ENCODE peak calls at places on chromosomes 2 and 18, in four cellular contexts. I, A, R and V are unnamed samples.

GRCh38 chr2:172270278-172271079 is 156.9 kb upstream of the ITGA6 start:
- DNase-seq in A (peak), I (peak), R (no peak), V (peak)

GRCh38 chr2:154900963-154901517 is 202.5 kb downstream of the KCNJ3 start:
- DNase-seq in R (no peak), A (no peak), I (no peak), V (no peak)

GRCh38 chr2:41722668-41723369 is 325.0 kb upstream of the PKDCC start:
- DNase-seq in R (no peak), I (no peak), A (no peak), V (no peak)

GRCh38 chr18:79317718-79318117 is 78.0 kb upstream of the NFATC1 start:
- DNase-seq in I (no peak), R (no peak), A (no peak), V (no peak)

GRCh38 chr2:172571245-172571644 is 15.4 kb downstream of the PDK1 start:
- DNase-seq in I (no peak), R (no peak), A (no peak), V (no peak)

GRCh38 chr2:55489467-55490062 is 30.0 kb upstream of the CFAP36 start:
- DNase-seq in A (no peak), I (no peak), R (no peak), V (no peak)

GRCh38 chr2:15747698-15748471 is 156.2 kb downstream of the DDX1 start:
- DNase-seq in R (peak), I (peak), A (no peak), V (no peak)

GRCh38 chr2:133532919-133533318 is 35.3 kb downstream of the NCKAP5 start:
- DNase-seq in A (no peak), R (no peak), I (no peak), V (no peak)

GRCh38 chr18:62566199-62566598 is 43.4 kb downstream of the ZCCHC2 start:
- DNase-seq in I (peak), R (peak), A (no peak), V (no peak)

GRCh38 chr2:69250981-69251380 is 136.0 kb downstream of the GFPT1 start:
- DNase-seq in R (no peak), A (no peak), I (no peak), V (no peak)

GRCh38 chr18:50356036-50356945 is 18.6 kb upstream of the SKA1 start:
- DNase-seq in A (no peak), R (peak), I (no peak), V (no peak)

GRCh38 chr2:126876631-126877030 is 22.1 kb upstream of the TEX51 start:
- DNase-seq in I (no peak), R (no peak), A (no peak), V (no peak)

GRCh38 chr2:40371525-40372277 is 80.2 kb downstream of the SLC8A1 start:
- DNase-seq in R (peak), A (no peak), I (peak), V (no peak)

GRCh38 chr2:12045864-12046291 is 299.4 kb downstream of the LPIN1 start:
- DNase-seq in R (no peak), A (no peak), I (no peak), V (no peak)

GRCh38 chr2:12047761-12048160 is 301.3 kb downstream of the LPIN1 start:
- DNase-seq in I (no peak), R (no peak), A (no peak), V (no peak)

GRCh38 chr2:12046641-12047040 is 300.2 kb downstream of the LPIN1 start:
- DNase-seq in A (no peak), R (no peak), I (no peak), V (no peak)

GRCh38 chr2:12043131-12043530 is 296.7 kb downstream of the LPIN1 start:
- DNase-seq in R (no peak), A (no peak), I (no peak), V (no peak)

GRCh38 chr2:12044857-12045256 is 298.4 kb downstream of the LPIN1 start:
- DNase-seq in R (no peak), I (no peak), A (no peak), V (no peak)
- H3K4me3 ChIP-seq in R (no peak), I (no peak), A (no peak), V (no peak)

GRCh38 chr2:128549646-128550260 is 231.1 kb upstream of the HS6ST1 start:
- DNase-seq in A (no peak), I (no peak), R (no peak), V (no peak)
- H3K4me3 ChIP-seq in A (no peak), I (no peak), R (no peak), V (no peak)

GRCh38 chr18:58095655-58096054 is 51.6 kb downstream of the NEDD4L start:
- DNase-seq in R (no peak), I (no peak), A (no peak), V (no peak)

GRCh38 chr18:58095251-58095650 is 51.2 kb downstream of the NEDD4L start:
- DNase-seq in A (no peak), I (peak), R (no peak), V (no peak)

GRCh38 chr18:58091099-58091611 is 47.1 kb downstream of the NEDD4L start:
- DNase-seq in I (no peak), R (no peak), A (peak), V (no peak)

GRCh38 chr18:58096658-58097057 is 52.6 kb downstream of the NEDD4L start:
- DNase-seq in A (no peak), R (no peak), I (no peak), V (no peak)

GRCh38 chr18:58093311-58093790 is 49.3 kb downstream of the NEDD4L start:
- DNase-seq in A (no peak), R (no peak), I (no peak), V (no peak)
- H3K4me3 ChIP-seq in A (no peak), R (no peak), I (no peak), V (no peak)

GRCh38 chr2:112644155-112644932 is 1.4 kb upstream of the SLC20A1 start:
- DNase-seq in R (no peak), I (peak), A (no peak), V (no peak)
- H3K4me3 ChIP-seq in R (peak), I (peak), A (peak), V (peak)

DNA sequence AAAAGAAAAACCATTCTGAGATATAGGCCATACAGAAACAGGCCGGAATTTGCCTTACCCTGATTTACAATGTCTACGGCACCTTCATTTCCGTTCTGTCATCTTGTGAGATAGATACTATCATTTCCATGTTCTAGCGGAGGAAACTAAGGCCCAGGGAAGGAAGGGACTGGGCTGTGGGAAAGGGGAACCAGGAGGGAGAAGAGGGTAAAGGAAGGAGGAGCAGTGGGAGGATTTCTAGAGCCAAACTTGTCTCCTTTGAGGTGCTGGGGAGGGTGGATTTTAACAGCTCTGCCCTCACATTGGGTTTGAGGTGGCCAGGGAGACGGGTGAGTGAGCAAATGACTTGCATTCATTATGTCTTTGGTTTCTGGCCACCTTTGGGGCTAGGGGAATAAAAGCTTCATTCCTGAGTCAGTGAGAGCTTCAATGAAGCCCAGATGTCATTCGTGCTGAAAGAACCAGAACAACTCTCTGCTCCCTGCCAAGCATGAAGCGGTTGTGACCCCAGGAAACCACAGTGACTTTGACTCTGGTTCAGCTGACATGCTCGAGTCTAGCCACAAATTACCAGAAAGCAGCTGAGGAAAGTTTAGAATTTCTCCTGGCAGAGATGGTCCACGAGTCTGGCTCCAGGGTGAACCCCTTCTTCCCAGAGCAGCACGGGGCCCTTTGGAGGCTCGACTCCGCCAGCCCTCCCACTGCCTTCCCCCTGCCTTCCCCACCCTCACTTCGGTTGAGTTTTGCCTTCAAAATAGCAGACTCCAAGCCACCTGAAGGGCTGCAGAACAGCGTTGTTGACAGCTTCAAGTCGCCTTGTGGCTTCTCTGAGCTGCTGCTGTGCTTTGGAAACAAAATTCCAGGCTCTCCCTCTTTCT is 3.8 kb downstream of the ACTG2 start:
- DNase-seq in I (no peak), A (no peak), R (no peak), V (no peak)
- H3K4me3 ChIP-seq in I (no peak), A (no peak), R (no peak), V (no peak)

DNA sequence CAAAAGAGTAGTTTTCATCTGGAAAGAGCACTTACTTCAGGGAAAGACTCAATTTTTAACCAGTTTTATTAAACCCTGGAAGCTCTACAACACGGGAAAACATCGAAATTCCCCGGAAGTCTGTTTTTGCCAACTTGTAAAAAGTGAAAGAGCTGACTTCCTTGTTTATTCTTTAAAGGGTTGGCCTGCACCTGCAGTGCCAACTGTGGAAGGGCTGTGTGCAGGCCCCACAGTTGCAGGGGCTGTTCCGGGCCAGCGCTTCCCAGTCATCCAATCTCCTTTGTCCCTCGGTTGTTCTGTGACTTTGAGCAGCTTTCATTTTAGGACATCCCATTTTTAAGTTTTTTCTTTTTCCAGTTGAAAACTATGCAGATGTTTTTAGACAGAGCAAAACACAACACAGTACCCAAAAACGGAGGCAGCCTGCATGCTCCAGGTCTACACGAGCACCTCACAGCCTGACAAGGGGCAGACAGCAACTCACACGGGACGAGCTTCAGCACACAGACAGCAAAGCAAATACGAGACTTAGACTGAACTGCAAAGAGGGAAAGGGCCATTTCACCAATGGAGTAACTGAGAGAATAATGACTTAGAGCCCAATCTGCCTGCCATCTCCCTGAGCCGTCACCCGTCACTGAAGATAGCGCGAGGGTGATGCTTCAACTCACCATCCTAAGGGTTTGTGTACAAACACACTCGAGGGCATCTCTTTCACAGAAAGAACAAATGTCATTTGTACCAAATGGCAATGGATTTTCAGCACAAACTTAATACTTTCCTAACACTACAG is 70.6 kb downstream of the EMILIN2 start:
- DNase-seq in I (peak), R (no peak), A (no peak), V (no peak)
- H3K4me3 ChIP-seq in I (no peak), R (no peak), A (no peak), V (no peak)

GRCh38 chr2:101698419-101699190 is 1.1 kb downstream of the MAP4K4 start:
- DNase-seq in A (no peak), I (no peak), R (peak), V (peak)

GRCh38 chr2:101697794-101698418 is 399 bp downstream of the MAP4K4 start:
- DNase-seq in A (peak), I (peak), R (peak), V (no peak)

GRCh38 chr2:101697124-101697793 is at the start of gene MAP4K4:
- DNase-seq in A (peak), R (peak), I (peak), V (peak)

GRCh38 chr2:101699191-101699938 is 1.9 kb downstream of the MAP4K4 start:
- DNase-seq in R (no peak), A (no peak), I (peak), V (peak)

DNA sequence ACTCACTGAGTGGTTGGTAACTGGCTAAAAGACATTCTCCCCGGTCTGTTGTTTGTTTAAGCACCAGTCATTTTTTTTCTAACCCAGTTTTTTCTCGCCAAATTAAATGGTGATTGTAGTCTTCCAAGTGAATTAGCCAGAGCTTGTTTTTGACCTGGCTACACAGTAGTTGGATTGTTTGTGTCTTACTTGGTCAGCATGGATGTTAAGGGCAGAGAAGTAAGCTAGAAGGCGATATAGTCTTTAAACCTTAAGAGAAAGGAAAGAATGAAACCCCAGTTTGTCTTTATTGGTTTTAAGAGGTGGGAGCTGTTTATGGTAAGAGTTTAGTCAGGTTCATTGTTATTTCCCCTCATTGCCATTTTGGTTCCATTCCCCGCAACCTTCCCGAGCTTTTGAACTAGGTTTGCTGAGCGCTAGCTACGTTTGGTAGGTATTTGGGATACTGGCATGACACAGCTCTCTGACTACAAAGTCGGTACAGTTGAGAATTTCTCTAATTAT is 2.5 kb downstream of the MAP4K4 start:
- DNase-seq in R (peak), I (no peak), A (no peak), V (no peak)
- H3K4me3 ChIP-seq in R (peak), I (peak), A (no peak), V (peak)